ENCODE peak calls at places on chromosomes 3 and 15, in ten cellular contexts. R is stimulated activated naive CD8-positive, alpha-beta T cell treated with anti-CD3 and anti-CD28 coated beads, Interleukin-15, Interleukin-2, amounts not matched to agents 100 U/mL and 50 U/mL, for 24 hours; Z is H7; O is AG09319; F is left ventricle myocardium inferior; X is activated T-helper 9 cell treated with anti-CD3 and anti-CD28 coated beads, Interleukin-2, amount 50 U/mL, for 16 hours; S is T-helper 1 cell; K is lower leg skin; A is iPS-NIHi11; H is B cell. U is an unnamed sample.

GRCh38 chr3:141439589-141439988 is 47.2 kb upstream of the RASA2 start:
- DNase-seq in R (no peak), Z (no peak), O (no peak), F (no peak), X (no peak), S (no peak), K (no peak), A (no peak), H (no peak), U (no peak)

GRCh38 chr15:80019168-80019745 is 40.2 kb upstream of the ZFAND6 start:
- DNase-seq in R (no peak), Z (no peak), O (no peak), F (no peak), X (no peak), S (no peak), K (no peak), A (no peak), H (no peak), U (no peak)

GRCh38 chr3:101853465-101853864 is 4.2 kb downstream of the NFKBIZ start:
- DNase-seq in R (no peak), Z (no peak), O (no peak), F (no peak), X (no peak), S (no peak), K (no peak), A (no peak), H (no peak), U (no peak)

GRCh38 chr15:71374607-71375352 is 259.5 kb downstream of the THSD4 start:
- DNase-seq in R (no peak), Z (no peak), O (peak; percentile 83), F (no peak), X (no peak), S (no peak), K (no peak), A (no peak), H (no peak), U (no peak)

GRCh38 chr3:180142041-180142440 is 105.3 kb upstream of the PEX5L start:
- DNase-seq in R (no peak), Z (no peak), O (no peak), F (no peak), X (no peak), S (no peak), K (no peak), A (no peak), H (no peak), U (no peak)

GRCh38 chr15:58431221-58432149 is at the start of gene LIPC:
- DNase-seq in R (no peak), Z (no peak), O (no peak), F (no peak), X (no peak), S (no peak), K (no peak), A (no peak), H (no peak), U (no peak)

GRCh38 chr3:11290743-11291680 is 18.8 kb downstream of the ATG7 start:
- DNase-seq in R (peak; percentile 34), Z (no peak), O (no peak), F (no peak), X (no peak), S (no peak), K (no peak), A (no peak), H (no peak), U (no peak)

GRCh38 chr15:44045217-44045616 is 149.9 kb downstream of the FRMD5 start:
- DNase-seq in R (no peak), Z (no peak), O (no peak), F (no peak), X (no peak), S (no peak), K (no peak), A (no peak), H (no peak), U (no peak)

GRCh38 chr3:10557783-10558373 is 52.5 kb upstream of the ATP2B2 start:
- DNase-seq in R (no peak), Z (no peak), O (no peak), F (no peak), X (no peak), S (no peak), K (no peak), A (no peak), H (no peak), U (no peak)

GRCh38 chr3:25854635-25855034 is 64.7 kb downstream of the OXSM start:
- DNase-seq in R (no peak), Z (no peak), O (no peak), F (no peak), X (no peak), S (no peak), K (no peak), A (no peak), H (no peak), U (no peak)

U was measured in stimulated activated effector memory CD8-positive, alpha-beta T cell treated with anti-CD3 and anti-CD28 coated beads, Interleukin-12 subunit alpha, Interleukin-12 subunit beta, amount 100 ng/mL, for 72 hours.